ENCODE peak calls at places on chromosome 15, in five cellular contexts. U, E, I, P and R are unnamed samples.

GRCh38 chr15:96183020-96183926 is 147.2 kb upstream of the NR2F2 start:
- DNase-seq in I (no peak), E (no peak), P (no peak), U (no peak), R (no peak)

GRCh38 chr15:25947336-25948080 is 84.4 kb upstream of the ATP10A start:
- DNase-seq in U (no peak), E (no peak), P (peak), I (no peak), R (no peak)

GRCh38 chr15:90571063-90571541 is 41.4 kb downstream of the CRTC3 start:
- DNase-seq in U (no peak), E (no peak), I (peak), P (no peak), R (no peak)

GRCh38 chr15:62957130-62957529 is 85.4 kb upstream of the TPM1 start:
- DNase-seq in E (no peak), P (no peak), I (no peak), U (peak), R (no peak)

GRCh38 chr15:22827125-22827524 is 11.3 kb upstream of the NIPA2 start:
- DNase-seq in E (no peak), U (no peak), I (no peak), P (no peak), R (no peak)

GRCh38 chr15:65085990-65086679 is 9.6 kb downstream of the KBTBD13 start:
- DNase-seq in E (peak), I (peak), P (peak), U (peak), R (no peak)

GRCh38 chr15:52163321-52164190 is 27.6 kb downstream of the GNB5 start:
- DNase-seq in U (no peak), P (peak), I (no peak), E (no peak), R (no peak)

GRCh38 chr15:73596214-73596613 is 37.0 kb downstream of the NPTN start:
- DNase-seq in P (no peak), E (no peak), U (no peak), I (no peak), R (no peak)

GRCh38 chr15:71811036-71811736 is 832 bp downstream of the NR2E3 start:
- DNase-seq in P (no peak), U (no peak), E (no peak), I (no peak), R (no peak)

GRCh38 chr15:96893159-96893906 is 562.8 kb downstream of the NR2F2 start:
- DNase-seq in I (no peak), U (peak), P (peak), E (no peak), R (no peak)

DNA sequence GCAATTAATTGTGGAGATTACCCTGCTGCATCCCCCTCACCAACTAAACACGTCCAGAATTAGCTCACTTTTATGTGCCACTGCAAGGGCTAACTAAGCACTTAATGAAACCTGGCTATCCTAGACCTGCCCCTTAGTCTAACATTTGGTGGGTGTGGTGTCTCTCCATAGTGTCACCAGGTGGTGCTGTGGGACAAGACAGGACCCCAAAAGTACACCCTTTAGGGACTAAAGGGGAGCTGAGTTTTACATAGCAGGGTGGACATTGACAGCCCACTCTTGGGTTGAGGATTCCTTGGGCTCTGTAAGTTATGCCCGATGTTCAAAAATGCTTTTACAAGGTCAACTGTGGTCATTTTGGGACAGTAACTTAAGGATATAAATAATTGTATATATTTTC is 5.7 kb downstream of the DUT start:
- DNase-seq in E (peak), I (no peak), U (peak), P (peak), R (no peak)
- TF ChIP-seq CTCF in E (peak), I (no peak), U (peak), P (no peak), R (no peak)

DNA sequence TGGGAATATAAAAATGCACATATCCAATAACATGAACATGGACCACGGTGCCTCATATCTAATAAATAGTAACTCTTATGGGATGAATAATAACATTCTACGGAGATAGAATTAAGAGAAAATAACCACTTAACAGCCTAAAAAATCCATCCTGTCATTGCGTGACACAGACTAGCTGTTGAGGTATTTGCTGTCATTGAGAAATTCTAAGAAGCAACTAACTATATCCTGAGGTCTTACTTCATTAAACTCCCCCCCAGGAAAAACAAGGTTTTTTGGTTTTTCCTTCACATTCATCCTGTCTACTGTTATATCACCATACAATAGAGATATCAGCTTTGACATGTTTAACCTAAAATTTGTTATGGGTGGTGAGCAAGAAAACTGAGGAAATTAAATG is 14.3 kb downstream of the CEP152 start:
- DNase-seq in E (no peak), I (no peak), U (no peak), P (no peak), R (no peak)
- TF ChIP-seq CTCF in E (no peak), I (no peak), U (no peak), P (no peak), R (no peak)

GRCh38 chr15:57364282-57365007 is 11.9 kb upstream of the CGNL1 start:
- DNase-seq in P (no peak), U (peak), I (no peak), E (no peak), R (no peak)
- TF ChIP-seq CTCF in P (no peak), U (peak), I (no peak), E (no peak), R (no peak)

GRCh38 chr15:88913017-88913849 is at the start of gene MFGE8:
- DNase-seq in U (peak), P (peak), I (peak), E (peak), R (peak)

GRCh38 chr15:88913850-88914169 is 631 bp upstream of the MFGE8 start:
- DNase-seq in I (no peak), U (no peak), E (peak), P (no peak), R (no peak)

GRCh38 chr15:88909956-88910831 is 3.0 kb downstream of the MFGE8 start:
- DNase-seq in U (no peak), E (no peak), P (peak), I (peak), R (no peak)

GRCh38 chr15:88912500-88912921 is 668 bp downstream of the MFGE8 start:
- DNase-seq in E (peak), I (peak), P (peak), U (peak), R (no peak)

DNA sequence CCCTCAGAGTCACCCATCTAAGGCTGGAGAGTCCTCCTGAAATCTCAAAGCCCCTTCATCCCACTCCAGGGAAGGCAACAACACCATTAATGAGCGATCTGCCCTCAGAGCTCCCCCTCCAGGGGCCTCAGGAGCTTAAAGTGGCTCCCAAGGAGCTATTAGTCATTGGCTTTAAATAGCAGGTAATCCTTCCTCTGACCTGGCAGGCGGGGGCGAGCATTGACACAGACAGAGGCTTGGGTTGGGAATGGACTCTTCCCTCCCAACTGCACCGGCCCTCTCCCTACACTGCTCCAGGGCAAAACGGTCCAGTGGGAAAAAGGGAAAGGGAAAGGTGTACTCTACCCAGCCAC is 1.4 kb downstream of the MFGE8 start:
- DNase-seq in I (peak), P (no peak), E (peak), U (no peak), R (no peak)
- TF ChIP-seq CTCF in I (no peak), P (no peak), E (peak), U (no peak), R (no peak)

GRCh38 chr15:58056015-58056414 is 9.5 kb downstream of the ALDH1A2 start:
- DNase-seq in I (no peak), U (no peak), P (no peak), E (peak), R (no peak)
- TF ChIP-seq CTCF in I (no peak), U (peak), P (peak), E (no peak), R (no peak)

GRCh38 chr15:42147431-42147735 is 9.1 kb downstream of the PLA2G4F start:
- DNase-seq in P (no peak), I (no peak), U (no peak), E (no peak), R (no peak)
- TF ChIP-seq CTCF in P (no peak), I (no peak), U (no peak), E (no peak), R (no peak)

DNA sequence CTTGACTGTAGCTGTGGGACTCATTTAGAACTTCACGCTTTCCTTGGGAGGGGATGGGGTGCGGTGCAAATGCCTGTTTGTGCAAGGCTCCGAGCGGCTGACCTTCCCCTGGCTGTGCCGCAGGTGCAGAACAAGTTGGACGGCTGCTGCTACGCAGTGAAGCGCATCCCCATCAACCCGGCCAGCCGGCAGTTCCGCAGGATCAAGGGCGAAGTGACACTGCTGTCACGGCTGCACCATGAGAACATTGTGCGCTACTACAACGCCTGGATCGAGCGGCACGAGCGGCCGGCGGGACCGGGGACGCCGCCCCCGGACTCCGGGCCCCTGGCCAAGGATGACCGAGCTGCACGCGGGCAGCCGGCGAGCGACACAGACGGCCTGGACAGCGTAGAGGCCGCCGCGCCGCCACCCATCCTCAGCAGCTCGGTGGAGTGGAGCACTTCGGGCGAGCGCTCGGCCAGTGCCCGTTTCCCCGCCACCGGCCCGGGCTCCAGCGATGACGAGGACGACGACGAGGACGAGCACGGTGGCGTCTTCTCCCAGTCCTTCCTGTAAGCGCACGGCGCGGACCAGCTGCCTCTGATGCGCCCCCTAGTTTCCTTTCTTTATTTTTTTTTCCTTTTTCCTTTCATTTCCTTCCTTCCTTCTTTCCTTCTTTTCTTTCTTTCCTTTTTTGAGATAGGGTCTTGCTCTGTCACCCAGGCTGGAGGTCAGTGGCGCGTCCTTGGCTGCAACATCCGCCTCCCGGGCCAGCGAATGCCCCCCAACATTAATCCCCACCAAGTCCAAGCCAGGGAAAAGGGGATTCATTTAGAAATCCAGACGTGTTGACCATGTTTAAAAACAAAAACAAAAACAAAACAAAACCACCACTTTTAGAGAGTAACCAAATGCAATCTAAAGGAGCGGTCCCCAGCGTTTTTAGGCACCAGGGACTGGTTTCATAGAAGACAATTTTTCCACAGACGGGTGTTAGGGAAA is 42.7 kb downstream of the EIF2AK4 start:
- DNase-seq in U (peak), I (peak), P (peak), E (no peak), R (peak)
- TF ChIP-seq CTCF in U (peak), I (peak), P (no peak), E (no peak), R (no peak)

DNA sequence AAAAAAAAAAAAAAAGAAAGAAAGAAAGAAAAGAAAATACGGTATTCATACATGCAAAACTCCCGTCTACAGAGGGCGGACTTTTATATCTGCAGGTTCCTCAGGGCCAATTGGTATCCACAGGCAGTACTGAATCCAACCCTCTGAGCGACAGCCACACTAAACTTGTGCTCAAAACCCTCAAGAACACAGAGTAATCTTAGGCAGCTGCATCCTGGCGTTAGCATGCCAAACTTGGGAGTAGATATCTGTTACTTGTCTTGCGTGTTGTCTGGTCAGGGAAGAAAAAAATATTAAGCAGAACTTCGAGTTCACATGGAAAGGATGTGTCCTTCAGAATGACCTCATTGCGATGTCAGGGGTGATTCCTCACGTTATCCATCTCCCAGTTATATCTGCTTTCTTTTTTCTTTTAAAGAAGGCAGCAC is 12.8 kb downstream of the SNAP23 start:
- DNase-seq in U (peak), P (no peak), E (no peak), I (no peak), R (no peak)
- TF ChIP-seq CTCF in U (no peak), P (no peak), E (no peak), I (no peak), R (no peak)